ENCODE peak calls at places on chromosome 10, in five cellular contexts. One of them, this sample, is unnamed.

GRCh38 chr10:95742529-95742884 is 13.5 kb upstream of the ENTPD1 start:
- DNase-seq in hypothalamus: no peak
- DNase-seq in cardiac fibroblast: peak; percentile 71
- DNase-seq in amniotic stem cell: no peak
- DNase-seq in AG10803: no peak
- DNase-seq in this sample: no peak

GRCh38 chr10:132913559-132914115 is 28.7 kb downstream of the CFAP46 start:
- DNase-seq in hypothalamus: no peak
- DNase-seq in cardiac fibroblast: no peak
- DNase-seq in amniotic stem cell: no peak
- DNase-seq in AG10803: no peak
- DNase-seq in this sample: no peak

GRCh38 chr10:132670546-132670945 is 115.4 kb downstream of the NKX6-2 start:
- DNase-seq in hypothalamus: no peak
- DNase-seq in cardiac fibroblast: peak; percentile 9
- DNase-seq in amniotic stem cell: no peak
- DNase-seq in AG10803: no peak
- DNase-seq in this sample: no peak

GRCh38 chr10:4501306-4501705 is 324.7 kb upstream of the AKR1E2 start:
- DNase-seq in hypothalamus: no peak
- DNase-seq in cardiac fibroblast: peak; percentile 45
- DNase-seq in amniotic stem cell: no peak
- DNase-seq in AG10803: no peak
- DNase-seq in this sample: no peak

GRCh38 chr10:86961481-86962091 is 3.2 kb downstream of the SNCG start:
- DNase-seq in hypothalamus: no peak
- DNase-seq in cardiac fibroblast: no peak
- DNase-seq in amniotic stem cell: no peak
- DNase-seq in AG10803: no peak
- DNase-seq in this sample: peak; percentile 1

GRCh38 chr10:31299119-31299518 is 19.9 kb upstream of the ZEB1 start:
- DNase-seq in hypothalamus: no peak
- DNase-seq in cardiac fibroblast: peak; percentile 44
- DNase-seq in amniotic stem cell: no peak
- DNase-seq in AG10803: no peak
- DNase-seq in this sample: no peak

GRCh38 chr10:110978204-110978603 is 58.8 kb downstream of the SHOC2 start:
- DNase-seq in hypothalamus: no peak
- DNase-seq in cardiac fibroblast: peak; percentile 29
- DNase-seq in amniotic stem cell: no peak
- DNase-seq in AG10803: peak; percentile 28
- DNase-seq in this sample: no peak

GRCh38 chr10:86075512-86075911 is 291.1 kb downstream of the GRID1 start:
- DNase-seq in hypothalamus: no peak
- DNase-seq in cardiac fibroblast: no peak
- DNase-seq in amniotic stem cell: no peak
- DNase-seq in AG10803: no peak
- DNase-seq in this sample: no peak

GRCh38 chr10:125691160-125691981 is 8.4 kb upstream of the TEX36 start:
- DNase-seq in hypothalamus: no peak
- DNase-seq in cardiac fibroblast: no peak
- DNase-seq in amniotic stem cell: peak; percentile 5
- DNase-seq in AG10803: peak; percentile 13
- DNase-seq in this sample: no peak

GRCh38 chr10:72310241-72310633 is 36.5 kb downstream of the DDIT4 start:
- DNase-seq in hypothalamus: no peak
- DNase-seq in cardiac fibroblast: peak; percentile 60
- DNase-seq in amniotic stem cell: no peak
- DNase-seq in AG10803: no peak
- DNase-seq in this sample: no peak

GRCh38 chr10:35412336-35412735 is 76.0 kb downstream of the CCNY start:
- DNase-seq in hypothalamus: no peak
- DNase-seq in cardiac fibroblast: no peak
- DNase-seq in amniotic stem cell: no peak
- DNase-seq in AG10803: no peak
- DNase-seq in this sample: no peak

GRCh38 chr10:132848951-132849545 is 63.1 kb upstream of the NKX6-2 start:
- DNase-seq in hypothalamus: no peak
- DNase-seq in cardiac fibroblast: no peak
- DNase-seq in amniotic stem cell: no peak
- DNase-seq in AG10803: no peak
- DNase-seq in this sample: no peak

This sample was measured in thoracic aorta.